ENCODE peak calls at places on chromosomes 2 and 18, in five cellular contexts. Y is NCI-H345, M is NCI-H146, B is amniotic stem cell, V is neuronal stem cell. E is an unnamed sample.

GRCh38 chr2:157056200-157056676 is 201.3 kb upstream of the GALNT5 start:
- DNase-seq in B (no peak), Y (no peak), V (no peak), M (peak), E (no peak)

GRCh38 chr18:63290456-63291200 is 28.9 kb downstream of the BCL2 start:
- DNase-seq in B (no peak), M (no peak), V (no peak), Y (no peak), E (peak)

GRCh38 chr2:218285604-218286003 is 6.7 kb downstream of the TMBIM1 start:
- DNase-seq in B (no peak), Y (no peak), M (no peak), V (no peak), E (no peak)

GRCh38 chr2:133836691-133837090 is 268.4 kb upstream of the NCKAP5 start:
- DNase-seq in B (no peak), Y (no peak), V (no peak), M (no peak), E (no peak)

GRCh38 chr2:74779587-74780135 is 54.3 kb upstream of the HK2 start:
- DNase-seq in M (peak), V (no peak), B (no peak), Y (no peak), E (no peak)

GRCh38 chr2:105371156-105371555 is 27.7 kb downstream of the FHL2 start:
- DNase-seq in B (no peak), Y (no peak), M (no peak), V (no peak), E (no peak)

GRCh38 chr2:192498747-192499146 is 304.0 kb upstream of the TMEFF2 start:
- DNase-seq in Y (no peak), V (no peak), B (no peak), M (no peak), E (peak)

GRCh38 chr2:126761981-126762878 is 106.3 kb downstream of the GYPC start:
- DNase-seq in M (no peak), V (no peak), B (no peak), Y (no peak), E (no peak)

GRCh38 chr2:167294031-167294774 is 405.9 kb downstream of the XIRP2 start:
- DNase-seq in Y (no peak), M (peak), V (peak), B (no peak), E (peak)

GRCh38 chr2:68730828-68731227 is 3.8 kb upstream of the ARHGAP25 start:
- DNase-seq in V (no peak), Y (no peak), B (no peak), M (no peak), E (no peak)

GRCh38 chr2:63581266-63581961 is 6.9 kb downstream of the WDPCP start:
- DNase-seq in V (no peak), B (no peak), Y (no peak), M (no peak), E (no peak)

GRCh38 chr2:44707945-44708645 is 233.4 kb upstream of the SIX3 start:
- DNase-seq in M (peak), V (no peak), Y (peak), B (no peak), E (no peak)

GRCh38 chr2:43040084-43040854 is 186.1 kb downstream of the ZFP36L2 start:
- DNase-seq in V (no peak), M (no peak), Y (no peak), B (no peak), E (no peak)

GRCh38 chr2:200086911-200087310 is 131.5 kb downstream of the MAIP1 start:
- DNase-seq in B (no peak), Y (no peak), V (no peak), M (no peak), E (no peak)

GRCh38 chr2:25042321-25043240 is 705 bp downstream of the EFR3B start:
- DNase-seq in B (no peak), M (peak), Y (peak), V (peak), E (peak)

GRCh38 chr18:12290086-12290485 is 18.0 kb upstream of the TUBB6 start:
- DNase-seq in B (no peak), Y (no peak), V (no peak), M (no peak), E (no peak)

E was measured in GM23338.